ENCODE peak calls at places on chromosome 3, in six cellular contexts. H is CD8-positive, alpha-beta T cell; Z is cardiac muscle cell; U is aorta; X is GM23248; C is upper lobe of right lung. T is an unnamed sample. For H3K4me1, the result is how much of the 10 kb centered on the place peaks cover.

GRCh38 chr3:153210116-153210515 is 48.1 kb downstream of the RAP2B start:
- DNase-seq in H (peak), X (peak), Z (peak), C (no peak), U (no peak), T (no peak)

GRCh38 chr3:44237665-44238064 is 4.0 kb upstream of the TOPAZ1 start:
- DNase-seq in X (no peak), H (no peak), Z (no peak), C (no peak), U (no peak), T (no peak)

GRCh38 chr3:117874904-117875874 is 1159.5 kb downstream of the IGSF11 start:
- DNase-seq in U (no peak), X (no peak), Z (no peak), H (no peak), C (no peak), T (no peak)

GRCh38 chr3:72560857-72561675 is 287.2 kb downstream of the SHQ1 start:
- DNase-seq in X (no peak), U (no peak), H (no peak), C (no peak), Z (no peak), T (no peak)

GRCh38 chr3:196778755-196779154 is 39.1 kb downstream of the PAK2 start:
- DNase-seq in Z (peak), X (peak), U (no peak), C (no peak), H (no peak), T (no peak)

GRCh38 chr3:34077796-34078195 is 279.4 kb downstream of the PDCD6IP start:
- DNase-seq in C (no peak), U (no peak), X (no peak), Z (no peak), H (no peak), T (no peak)

GRCh38 chr3:23094890-23095462 is 108.2 kb upstream of the UBE2E2 start:
- DNase-seq in X (peak), U (no peak), C (no peak), Z (peak), H (no peak), T (no peak)

GRCh38 chr3:150887031-150887430 is 18.2 kb downstream of the MINDY4B start:
- DNase-seq in C (no peak), U (no peak), X (peak), H (no peak), Z (peak), T (no peak)

GRCh38 chr3:154148541-154148940 is 27.4 kb downstream of the ARHGEF26 start:
- DNase-seq in Z (no peak), H (no peak), U (no peak), X (no peak), C (no peak), T (no peak)

GRCh38 chr3:45817788-45818523 is 21.6 kb upstream of the SLC6A20 start:
- DNase-seq in Z (peak), H (no peak), U (peak), X (peak), C (no peak), T (no peak)

GRCh38 chr3:177882124-177882648 is 654.0 kb upstream of the KCNMB2 start:
- DNase-seq in U (no peak), H (no peak), X (no peak), C (no peak), Z (no peak), T (no peak)

GRCh38 chr3:140206196-140207040 is 271.4 kb downstream of the CLSTN2 start:
- DNase-seq in Z (peak), U (no peak), H (no peak), X (peak), C (no peak), T (no peak)

GRCh38 chr3:196080997-196081833 is 675 bp downstream of the TFRC start:
- DNase-seq in Z (peak), X (peak), H (peak), U (peak), C (peak), T (no peak)

GRCh38 chr3:103210583-103210982 is 775.8 kb downstream of the ZPLD1 start:
- DNase-seq in Z (no peak), U (no peak), H (no peak), X (no peak), C (no peak), T (no peak)

GRCh38 chr3:130834476-130834875 is 59.4 kb upstream of the ATP2C1 start:
- DNase-seq in Z (peak), U (no peak), C (no peak), H (no peak), X (peak), T (no peak)

GRCh38 chr3:108044699-108045098 is 46.1 kb downstream of the CD47 start:
- DNase-seq in X (no peak), Z (no peak), U (no peak), C (no peak), H (no peak), T (no peak)

GRCh38 chr3:167102071-167102470 is 278.0 kb downstream of the ZBBX start:
- DNase-seq in H (no peak), X (no peak), C (no peak), U (no peak), Z (no peak), T (peak)

GRCh38 chr3:152902141-152902669 is 67.3 kb downstream of the P2RY1 start:
- DNase-seq in Z (peak), H (no peak), U (no peak), X (peak), C (no peak), T (no peak)

GRCh38 chr3:129038121-129038855 is 22.3 kb upstream of the GP9 start:
- DNase-seq in C (no peak), X (no peak), H (no peak), U (no peak), Z (no peak), T (no peak)

GRCh38 chr3:113242091-113242581 is 30.8 kb downstream of the BOC start:
- DNase-seq in H (no peak), U (no peak), Z (peak), C (no peak), X (peak), T (no peak)

GRCh38 chr3:110900583-110900982 is 171.0 kb upstream of the NECTIN3 start:
- DNase-seq in U (no peak), C (no peak), H (no peak), Z (no peak), X (peak), T (no peak)

GRCh38 chr3:15261274-15261673 is 55.2 kb downstream of the CAPN7 start:
- DNase-seq in X (no peak), H (no peak), U (no peak), C (no peak), Z (no peak), T (no peak)

GRCh38 chr3:182364723-182365650 is 428.3 kb upstream of the ATP11B start:
- DNase-seq in U (no peak), C (no peak), X (no peak), H (no peak), Z (no peak), T (no peak)

GRCh38 chr3:191982481-191982880 is 521.5 kb downstream of the PYDC2 start:
- DNase-seq in U (no peak), Z (no peak), H (no peak), C (no peak), X (no peak), T (no peak)

GRCh38 chr3:102444101-102444500 is 9.3 kb downstream of the ZPLD1 start:
- DNase-seq in U (no peak), X (peak), C (no peak), H (no peak), Z (peak), T (no peak)

GRCh38 chr3:108493862-108494261 is 16.5 kb downstream of the MYH15 start:
- DNase-seq in Z (no peak), X (peak), C (no peak), H (no peak), U (no peak), T (no peak)

GRCh38 chr3:184632551-184632950 is 71.0 kb downstream of the EPHB3 start:
- DNase-seq in X (no peak), Z (no peak), H (no peak), U (no peak), C (no peak), T (no peak)

GRCh38 chr3:57179580-57180410 is 14.6 kb upstream of the IL17RD start:
- DNase-seq in H (no peak), X (peak), U (no peak), C (no peak), Z (peak), T (no peak)

GRCh38 chr3:194306771-194307640 is 44.1 kb downstream of the CPN2 start:
- DNase-seq in Z (no peak), C (peak), H (no peak), U (no peak), X (no peak), T (no peak)

GRCh38 chr3:51568041-51568440 is 29.5 kb downstream of the RAD54L2 start:
- DNase-seq in U (no peak), H (no peak), Z (no peak), C (no peak), X (no peak), T (no peak)

GRCh38 chr3:129942296-129942695 is 32.2 kb upstream of the TRH start:
- DNase-seq in X (peak), H (peak), C (peak), Z (peak), U (no peak), T (peak)

GRCh38 chr3:194333212-194333980 is 17.7 kb downstream of the CPN2 start:
- DNase-seq in X (peak), H (peak), U (peak), C (peak), Z (peak), T (no peak)

GRCh38 chr3:154552338-154552737 is 122.3 kb upstream of the GPR149 start:
- DNase-seq in H (no peak), X (no peak), C (no peak), U (no peak), Z (no peak), T (peak)

GRCh38 chr3:3615533-3615932 is 183.7 kb upstream of the LRRN1 start:
- DNase-seq in H (no peak), Z (no peak), U (no peak), C (no peak), X (no peak), T (no peak)
- H3K4me3 ChIP-seq in H (no peak), Z (no peak), U (no peak), C (no peak), X (no peak), T (no peak)

GRCh38 chr3:157098121-157098822 is 61.7 kb downstream of the CCNL1 start:
- DNase-seq in C (no peak), Z (no peak), H (no peak), U (no peak), X (peak), T (no peak)
- H3K4me1 ChIP-seq in C (under half), Z (half or more), H (under half), U (under half), X (under half), T (under half)

GRCh38 chr3:42425736-42426407 is 15.5 kb upstream of the LYZL4 start:
- DNase-seq in C (no peak), X (no peak), U (no peak), Z (no peak), H (no peak), T (no peak)

GRCh38 chr3:42424911-42425310 is 14.5 kb upstream of the LYZL4 start:
- DNase-seq in H (no peak), Z (no peak), U (no peak), C (no peak), X (no peak), T (no peak)

GRCh38 chr3:42431099-42431498 is 20.7 kb upstream of the LYZL4 start:
- DNase-seq in X (no peak), C (no peak), U (no peak), H (no peak), Z (peak), T (no peak)

GRCh38 chr3:42432485-42432884 is 22.1 kb upstream of the LYZL4 start:
- DNase-seq in U (no peak), H (no peak), Z (no peak), X (no peak), C (no peak), T (no peak)

GRCh38 chr3:42428830-42429229 is 18.4 kb upstream of the LYZL4 start:
- DNase-seq in X (no peak), C (no peak), Z (no peak), H (no peak), U (no peak), T (no peak)
- H3K4me3 ChIP-seq in X (no peak), C (no peak), Z (no peak), H (no peak), U (no peak), T (no peak)

DNA sequence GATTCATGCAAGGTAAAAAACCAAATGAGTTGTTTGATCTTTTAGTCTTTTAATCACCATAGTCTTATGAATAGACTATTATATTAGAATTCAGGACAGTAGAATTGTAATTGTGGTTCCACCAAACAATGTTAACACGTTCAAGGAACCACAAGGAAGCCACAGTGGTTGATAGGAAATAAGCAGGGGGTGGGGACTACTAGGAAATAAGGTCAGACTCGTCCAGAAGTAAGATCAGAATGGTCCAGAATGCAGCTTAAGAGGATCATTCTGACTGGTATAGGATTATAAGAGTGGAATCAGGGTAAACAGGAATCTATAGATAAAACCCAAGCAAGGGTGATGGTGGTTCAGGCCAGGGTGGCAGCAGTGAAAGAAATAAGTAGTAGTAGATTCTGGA is 7.5 kb downstream of the MYNN start:
- DNase-seq in X (no peak), H (no peak), Z (no peak), U (no peak), C (no peak), T (no peak)
- H3K4me1 ChIP-seq in X (under half), H (under half), Z (under half), U (under half), C (under half), T (under half)